ENCODE peak calls at places on chromosome 11, in five cellular contexts. One of them, this sample, is unnamed.

GRCh38 chr11:57217053-57217452 is 20.0 kb downstream of the APLNR start:
- DNase-seq in AG04450: no peak
- DNase-seq in psoas muscle: no peak
- DNase-seq in pancreas: no peak
- DNase-seq in colonic mucosa: no peak
- DNase-seq in this sample: no peak

GRCh38 chr11:61487342-61488025 is 21.1 kb upstream of the LRRC10B start:
- DNase-seq in AG04450: no peak
- DNase-seq in psoas muscle: no peak
- DNase-seq in pancreas: no peak
- DNase-seq in colonic mucosa: no peak
- DNase-seq in this sample: no peak

GRCh38 chr11:76614471-76615183 is 55.9 kb downstream of the LRRC32 start:
- DNase-seq in AG04450: no peak
- DNase-seq in psoas muscle: peak; percentile 67
- DNase-seq in pancreas: no peak
- DNase-seq in colonic mucosa: no peak
- DNase-seq in this sample: peak; percentile 95

GRCh38 chr11:31441296-31441695 is 68.1 kb downstream of the IMMP1L start:
- DNase-seq in AG04450: no peak
- DNase-seq in psoas muscle: no peak
- DNase-seq in pancreas: no peak
- DNase-seq in colonic mucosa: no peak
- DNase-seq in this sample: no peak

GRCh38 chr11:64859542-64860414 is 15.3 kb upstream of the CDC42BPG start:
- DNase-seq in AG04450: no peak
- DNase-seq in psoas muscle: no peak
- DNase-seq in pancreas: no peak
- DNase-seq in colonic mucosa: no peak
- DNase-seq in this sample: no peak

GRCh38 chr11:106172389-106172991 is 95.0 kb downstream of the AASDHPPT start:
- DNase-seq in AG04450: no peak
- DNase-seq in psoas muscle: no peak
- DNase-seq in pancreas: no peak
- DNase-seq in colonic mucosa: no peak
- DNase-seq in this sample: no peak

GRCh38 chr11:102666331-102666957 is 39.1 kb downstream of the MMP27 start:
- DNase-seq in AG04450: peak; percentile 13
- DNase-seq in psoas muscle: no peak
- DNase-seq in pancreas: peak; percentile 25
- DNase-seq in colonic mucosa: peak; percentile 31
- DNase-seq in this sample: no peak

GRCh38 chr11:23205156-23205871 is 345.0 kb upstream of the CCDC179 start:
- DNase-seq in AG04450: no peak
- DNase-seq in psoas muscle: no peak
- DNase-seq in pancreas: no peak
- DNase-seq in colonic mucosa: no peak
- DNase-seq in this sample: no peak

GRCh38 chr11:86916330-86916729 is 38.9 kb downstream of the FZD4 start:
- DNase-seq in AG04450: no peak
- DNase-seq in psoas muscle: no peak
- DNase-seq in pancreas: no peak
- DNase-seq in colonic mucosa: no peak
- DNase-seq in this sample: no peak

GRCh38 chr11:12293486-12293885 is 83.9 kb upstream of the PARVA start:
- DNase-seq in AG04450: no peak
- DNase-seq in psoas muscle: no peak
- DNase-seq in pancreas: no peak
- DNase-seq in colonic mucosa: no peak
- DNase-seq in this sample: no peak

GRCh38 chr11:9853929-9854557 is 190.2 kb downstream of the SWAP70 start:
- DNase-seq in AG04450: no peak
- DNase-seq in psoas muscle: no peak
- DNase-seq in pancreas: no peak
- DNase-seq in colonic mucosa: no peak
- DNase-seq in this sample: no peak

GRCh38 chr11:11987503-11988022 is 20.9 kb downstream of the DKK3 start:
- DNase-seq in AG04450: no peak
- DNase-seq in psoas muscle: no peak
- DNase-seq in pancreas: no peak
- DNase-seq in colonic mucosa: no peak
- DNase-seq in this sample: no peak

GRCh38 chr11:15074206-15075161 is 1.1 kb downstream of the CALCB start:
- DNase-seq in AG04450: peak; percentile 20
- DNase-seq in psoas muscle: peak; percentile 77
- DNase-seq in pancreas: peak; percentile 95
- DNase-seq in colonic mucosa: peak; percentile 91
- DNase-seq in this sample: peak; percentile 96

GRCh38 chr11:33721291-33721840 is 14.9 kb downstream of the CD59 start:
- DNase-seq in AG04450: no peak
- DNase-seq in psoas muscle: peak; percentile 48
- DNase-seq in pancreas: no peak
- DNase-seq in colonic mucosa: no peak
- DNase-seq in this sample: no peak

GRCh38 chr11:122850076-122850631 is 11.9 kb downstream of the CRTAM start:
- DNase-seq in AG04450: no peak
- DNase-seq in psoas muscle: no peak
- DNase-seq in pancreas: no peak
- DNase-seq in colonic mucosa: no peak
- DNase-seq in this sample: no peak

GRCh38 chr11:133929401-133930052 is 27.2 kb downstream of the IGSF9B start:
- DNase-seq in AG04450: no peak
- DNase-seq in psoas muscle: no peak
- DNase-seq in pancreas: no peak
- DNase-seq in colonic mucosa: no peak
- DNase-seq in this sample: no peak

GRCh38 chr11:87173185-87174039 is 135.7 kb downstream of the TMEM135 start:
- DNase-seq in AG04450: peak; percentile 23
- DNase-seq in psoas muscle: no peak
- DNase-seq in pancreas: peak; percentile 25
- DNase-seq in colonic mucosa: no peak
- DNase-seq in this sample: no peak

GRCh38 chr11:33017478-33017877 is 1.8 kb downstream of the DEPDC7 start:
- DNase-seq in AG04450: no peak
- DNase-seq in psoas muscle: no peak
- DNase-seq in pancreas: no peak
- DNase-seq in colonic mucosa: no peak
- DNase-seq in this sample: no peak

GRCh38 chr11:87290304-87290922 is 252.7 kb downstream of the TMEM135 start:
- DNase-seq in AG04450: peak; percentile 24
- DNase-seq in psoas muscle: no peak
- DNase-seq in pancreas: no peak
- DNase-seq in colonic mucosa: no peak
- DNase-seq in this sample: no peak

GRCh38 chr11:48216510-48216909 is at the start of gene OR4B1:
- DNase-seq in AG04450: no peak
- DNase-seq in psoas muscle: no peak
- DNase-seq in pancreas: no peak
- DNase-seq in colonic mucosa: no peak
- DNase-seq in this sample: no peak

GRCh38 chr11:20754957-20755356 is 85.6 kb downstream of the NELL1 start:
- DNase-seq in AG04450: no peak
- DNase-seq in psoas muscle: no peak
- DNase-seq in pancreas: no peak
- DNase-seq in colonic mucosa: no peak
- DNase-seq in this sample: no peak

GRCh38 chr11:45100338-45100737 is 46.1 kb upstream of the PRDM11 start:
- DNase-seq in AG04450: no peak
- DNase-seq in psoas muscle: no peak
- DNase-seq in pancreas: no peak
- DNase-seq in colonic mucosa: peak; percentile 13
- DNase-seq in this sample: no peak

GRCh38 chr11:7892059-7892699 is 38.9 kb downstream of the OR10A6 start:
- DNase-seq in AG04450: peak; percentile 63
- DNase-seq in psoas muscle: no peak
- DNase-seq in pancreas: no peak
- DNase-seq in colonic mucosa: no peak
- DNase-seq in this sample: no peak

GRCh38 chr11:46808804-46809431 is 37.2 kb downstream of the CKAP5 start:
- DNase-seq in AG04450: no peak
- DNase-seq in psoas muscle: no peak
- DNase-seq in pancreas: no peak
- DNase-seq in colonic mucosa: no peak
- DNase-seq in this sample: no peak

GRCh38 chr11:109046284-109046992 is 375.6 kb upstream of the C11orf87 start:
- DNase-seq in AG04450: no peak
- DNase-seq in psoas muscle: no peak
- DNase-seq in pancreas: no peak
- DNase-seq in colonic mucosa: no peak
- DNase-seq in this sample: no peak

GRCh38 chr11:45373506-45373905 is 87.4 kb upstream of the SYT13 start:
- DNase-seq in AG04450: no peak
- DNase-seq in psoas muscle: no peak
- DNase-seq in pancreas: no peak
- DNase-seq in colonic mucosa: no peak
- DNase-seq in this sample: no peak

GRCh38 chr11:88012456-88012855 is 162.8 kb downstream of the RAB38 start:
- DNase-seq in AG04450: no peak
- DNase-seq in psoas muscle: no peak
- DNase-seq in pancreas: no peak
- DNase-seq in colonic mucosa: no peak
- DNase-seq in this sample: no peak

GRCh38 chr11:13663631-13664071 is 4.8 kb upstream of the FAR1 start:
- DNase-seq in AG04450: no peak
- DNase-seq in psoas muscle: no peak
- DNase-seq in pancreas: no peak
- DNase-seq in colonic mucosa: peak; percentile 53
- DNase-seq in this sample: no peak

GRCh38 chr11:122337241-122338176 is 221.5 kb upstream of the BLID start:
- DNase-seq in AG04450: no peak
- DNase-seq in psoas muscle: no peak
- DNase-seq in pancreas: no peak
- DNase-seq in colonic mucosa: no peak
- DNase-seq in this sample: no peak

DNA sequence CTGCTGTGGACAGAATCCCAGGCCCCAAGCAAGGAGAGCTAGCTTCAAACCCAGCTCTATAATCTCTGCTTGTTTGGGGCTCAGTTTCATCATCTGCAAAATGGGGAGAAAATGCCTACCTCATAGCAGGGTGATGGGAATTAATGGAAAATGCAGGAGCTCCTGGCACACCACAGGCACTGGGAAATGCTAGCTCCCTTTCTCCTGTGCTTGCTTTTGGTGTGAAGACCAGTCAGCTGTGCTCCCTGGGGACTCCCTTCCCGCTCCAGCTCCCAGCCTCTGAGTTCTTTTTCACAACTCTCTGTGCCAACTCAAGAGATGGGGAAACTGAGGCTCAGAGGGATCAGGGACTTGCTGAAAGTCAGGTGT is 8.2 kb upstream of the SERPINH1 start:
- DNase-seq in AG04450: no peak
- DNase-seq in psoas muscle: no peak
- DNase-seq in pancreas: no peak
- DNase-seq in colonic mucosa: no peak
- DNase-seq in this sample: no peak
- H3K4me3 ChIP-seq in AG04450: no peak overlapping the region
- H3K4me3 ChIP-seq in psoas muscle: no peak overlapping the region
- H3K4me3 ChIP-seq in pancreas: no peak overlapping the region
- H3K4me3 ChIP-seq in colonic mucosa: no peak overlapping the region
- H3K4me3 ChIP-seq in this sample: no peak overlapping the region

GRCh38 chr11:68120212-68121066 is 749 bp downstream of the CHKA start:
- DNase-seq in AG04450: no peak
- DNase-seq in psoas muscle: peak; percentile 66
- DNase-seq in pancreas: peak; percentile 58
- DNase-seq in colonic mucosa: peak; percentile 68
- DNase-seq in this sample: peak; percentile 88

GRCh38 chr11:68116892-68117435 is 4.2 kb downstream of the CHKA start:
- DNase-seq in AG04450: no peak
- DNase-seq in psoas muscle: no peak
- DNase-seq in pancreas: no peak
- DNase-seq in colonic mucosa: no peak
- DNase-seq in this sample: no peak

GRCh38 chr11:68117896-68118470 is 3.2 kb downstream of the CHKA start:
- DNase-seq in AG04450: no peak
- DNase-seq in psoas muscle: no peak
- DNase-seq in pancreas: no peak
- DNase-seq in colonic mucosa: no peak
- DNase-seq in this sample: no peak

GRCh38 chr11:68121067-68121899 is at the start of gene CHKA:
- DNase-seq in AG04450: peak; percentile 41
- DNase-seq in psoas muscle: peak; percentile 95
- DNase-seq in pancreas: peak; percentile 93
- DNase-seq in colonic mucosa: peak; percentile 92
- DNase-seq in this sample: peak; percentile 97

GRCh38 chr11:68118753-68119448 is 2.3 kb downstream of the CHKA start:
- DNase-seq in AG04450: no peak
- DNase-seq in psoas muscle: no peak
- DNase-seq in pancreas: no peak
- DNase-seq in colonic mucosa: no peak
- DNase-seq in this sample: no peak
- H3K27ac ChIP-seq in AG04450: peak overlapping the region; percentile 57
- H3K27ac ChIP-seq in psoas muscle: peak overlapping the region; percentile 99
- H3K27ac ChIP-seq in pancreas: peak overlapping the region; percentile 99
- H3K27ac ChIP-seq in colonic mucosa: peak overlapping the region; percentile 75
- H3K27ac ChIP-seq in this sample: no peak overlapping the region

GRCh38 chr11:17369685-17370243 is 18.2 kb downstream of the NCR3LG1 start:
- DNase-seq in AG04450: no peak
- DNase-seq in psoas muscle: no peak
- DNase-seq in pancreas: no peak
- DNase-seq in colonic mucosa: no peak
- DNase-seq in this sample: no peak

GRCh38 chr11:17368551-17368950 is 17.0 kb downstream of the NCR3LG1 start:
- DNase-seq in AG04450: no peak
- DNase-seq in psoas muscle: no peak
- DNase-seq in pancreas: no peak
- DNase-seq in colonic mucosa: no peak
- DNase-seq in this sample: no peak

GRCh38 chr11:17371614-17372013 is 16.8 kb downstream of the KCNJ11 start:
- DNase-seq in AG04450: no peak
- DNase-seq in psoas muscle: no peak
- DNase-seq in pancreas: no peak
- DNase-seq in colonic mucosa: no peak
- DNase-seq in this sample: no peak

GRCh38 chr11:17366491-17366890 is 14.9 kb downstream of the NCR3LG1 start:
- DNase-seq in AG04450: no peak
- DNase-seq in psoas muscle: no peak
- DNase-seq in pancreas: no peak
- DNase-seq in colonic mucosa: no peak
- DNase-seq in this sample: no peak

GRCh38 chr11:17369094-17369493 is 17.5 kb downstream of the NCR3LG1 start:
- DNase-seq in AG04450: no peak
- DNase-seq in psoas muscle: no peak
- DNase-seq in pancreas: no peak
- DNase-seq in colonic mucosa: no peak
- DNase-seq in this sample: no peak
- H3K9me3 ChIP-seq in AG04450: peaks cover 35% of the 10 kb centered on the region
- H3K9me3 ChIP-seq in psoas muscle: peaks cover 33% of the 10 kb centered on the region
- H3K9me3 ChIP-seq in pancreas: no peaks in the 10 kb centered on the region
- H3K9me3 ChIP-seq in colonic mucosa: peaks cover 7% of the 10 kb centered on the region
- H3K9me3 ChIP-seq in this sample: peaks cover 32% of the 10 kb centered on the region

DNA sequence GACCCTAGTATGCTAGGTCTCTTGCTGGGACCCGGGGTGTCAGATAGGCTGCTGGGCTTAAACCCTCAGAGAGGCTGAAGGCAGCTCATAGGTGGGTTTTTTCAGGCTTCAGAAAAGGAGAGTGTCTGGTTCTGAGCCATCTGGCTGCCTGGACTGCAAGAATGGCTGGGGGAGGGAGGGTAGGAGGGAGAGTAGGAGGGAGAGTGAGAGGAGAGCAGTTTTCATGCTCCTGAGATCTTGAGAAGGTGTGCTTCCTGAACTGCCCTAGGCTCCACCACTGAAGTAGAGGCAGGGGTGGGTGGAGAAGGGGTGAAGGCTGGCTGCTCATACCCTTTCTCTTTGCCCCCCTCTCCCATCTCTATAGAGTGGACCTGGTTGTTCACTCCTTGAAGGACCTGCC is 4.6 kb downstream of the HMBS start:
- DNase-seq in AG04450: no peak
- DNase-seq in psoas muscle: no peak
- DNase-seq in pancreas: no peak
- DNase-seq in colonic mucosa: no peak
- DNase-seq in this sample: peak; percentile 33
- H3K4me3 ChIP-seq in AG04450: no peak overlapping the region
- H3K4me3 ChIP-seq in psoas muscle: no peak overlapping the region
- H3K4me3 ChIP-seq in pancreas: no peak overlapping the region
- H3K4me3 ChIP-seq in colonic mucosa: no peak overlapping the region
- H3K4me3 ChIP-seq in this sample: no peak overlapping the region